ENCODE peak calls at places on chromosomes 6 and 20, in nine cellular contexts. E, G, Y, T, P, O, A, X and C are unnamed samples.

GRCh38 chr6:161866570-161866969 is 592.7 kb upstream of the AGPAT4 start:
- DNase-seq in P (no peak), E (no peak), Y (no peak), O (no peak), X (no peak), A (no peak), T (no peak), G (no peak), C (no peak)

GRCh38 chr6:133964052-133964451 is 11.0 kb downstream of the TBPL1 start:
- DNase-seq in G (no peak), P (peak), E (no peak), X (no peak), O (no peak), A (no peak), T (peak), Y (no peak), C (peak)

GRCh38 chr20:39879296-39879695 is 809.7 kb downstream of the MAFB start:
- DNase-seq in O (no peak), A (no peak), T (peak), X (no peak), P (no peak), E (no peak), Y (no peak), G (no peak), C (peak)

GRCh38 chr6:168007592-168008338 is 10.3 kb downstream of the KIF25 start:
- DNase-seq in A (peak), T (peak), E (no peak), X (no peak), P (peak), G (no peak), O (no peak), Y (no peak), C (peak)

GRCh38 chr6:137277971-137278602 is 58.9 kb upstream of the IFNGR1 start:
- DNase-seq in G (no peak), E (no peak), Y (no peak), T (peak), X (peak), A (peak), P (peak), O (no peak), C (peak)

GRCh38 chr6:1890071-1890470 is 280.4 kb downstream of the FOXC1 start:
- DNase-seq in X (no peak), G (no peak), T (peak), P (peak), Y (no peak), E (no peak), O (no peak), A (no peak), C (peak)

GRCh38 chr6:113586966-113587699 is 270.0 kb upstream of the MARCKS start:
- DNase-seq in X (peak), T (no peak), E (no peak), Y (no peak), A (no peak), P (no peak), G (no peak), O (no peak), C (no peak)

GRCh38 chr20:20568604-20569205 is 143.7 kb downstream of the RALGAPA2 start:
- DNase-seq in Y (no peak), E (no peak), P (peak), A (peak), T (peak), O (no peak), X (peak), G (peak), C (peak)

GRCh38 chr20:24863356-24863755 is 85.7 kb upstream of the CST7 start:
- DNase-seq in A (no peak), T (peak), Y (no peak), G (no peak), E (no peak), X (no peak), P (peak), O (no peak), C (no peak)

GRCh38 chr20:34377072-34377847 is 14.2 kb downstream of the ITCH start:
- DNase-seq in Y (no peak), A (no peak), P (no peak), O (no peak), E (no peak), G (no peak), T (no peak), X (no peak), C (no peak)

GRCh38 chr6:32244946-32245398 is 21.1 kb upstream of the NOTCH4 start:
- DNase-seq in Y (peak), G (peak), O (peak), E (peak), A (peak), P (peak), T (peak), X (peak), C (peak)

GRCh38 chr6:134063121-134063965 is 10.9 kb upstream of the SLC2A12 start:
- DNase-seq in A (peak), G (no peak), O (no peak), P (no peak), Y (no peak), T (no peak), X (peak), E (no peak), C (no peak)

GRCh38 chr20:53918010-53918311 is 152.4 kb downstream of the BCAS1 start:
- DNase-seq in G (no peak), X (no peak), O (no peak), Y (no peak), P (no peak), T (no peak), A (no peak), E (no peak), C (no peak)
- H3K4me3 ChIP-seq in G (no peak), X (no peak), O (no peak), Y (no peak), P (no peak), T (no peak), A (no peak), E (no peak), C (no peak)

DNA sequence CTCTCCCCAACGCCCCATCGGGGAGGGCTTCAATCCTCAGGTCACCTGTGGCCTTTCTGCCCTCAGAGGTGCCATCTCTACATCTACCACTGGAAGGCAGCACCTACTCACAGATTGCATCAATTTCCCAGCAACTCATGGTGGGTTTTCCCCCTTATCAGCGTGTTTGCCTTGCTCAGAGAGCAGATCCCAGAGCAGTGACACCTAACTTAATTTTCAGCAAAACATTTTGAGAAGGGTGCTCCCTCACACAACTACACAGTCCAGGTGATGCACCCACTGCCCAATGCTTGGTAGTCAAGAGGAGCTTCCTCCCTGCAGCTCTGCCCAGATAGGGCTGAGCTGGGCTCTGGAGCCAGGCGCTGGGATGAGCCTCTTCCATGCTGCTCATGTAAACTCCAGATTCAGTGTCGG is 48.2 kb downstream of the PLG start:
- DNase-seq in Y (no peak), G (no peak), O (no peak), P (no peak), E (no peak), A (peak), T (peak), X (peak), C (peak)
- TF ChIP-seq CTCF in Y (no peak), G (no peak), O (no peak), P (no peak), E (peak), A (peak), T (peak), X (peak), C (peak)

GRCh38 chr6:29886686-29887085 is 55.6 kb upstream of the HLA-A start:
- DNase-seq in A (no peak), T (no peak), P (no peak), E (no peak), Y (no peak), G (no peak), O (no peak), X (no peak), C (no peak)
- H3K4me3 ChIP-seq in A (peak), T (no peak), P (no peak), E (no peak), Y (peak), G (no peak), O (no peak), X (peak), C (no peak)

DNA sequence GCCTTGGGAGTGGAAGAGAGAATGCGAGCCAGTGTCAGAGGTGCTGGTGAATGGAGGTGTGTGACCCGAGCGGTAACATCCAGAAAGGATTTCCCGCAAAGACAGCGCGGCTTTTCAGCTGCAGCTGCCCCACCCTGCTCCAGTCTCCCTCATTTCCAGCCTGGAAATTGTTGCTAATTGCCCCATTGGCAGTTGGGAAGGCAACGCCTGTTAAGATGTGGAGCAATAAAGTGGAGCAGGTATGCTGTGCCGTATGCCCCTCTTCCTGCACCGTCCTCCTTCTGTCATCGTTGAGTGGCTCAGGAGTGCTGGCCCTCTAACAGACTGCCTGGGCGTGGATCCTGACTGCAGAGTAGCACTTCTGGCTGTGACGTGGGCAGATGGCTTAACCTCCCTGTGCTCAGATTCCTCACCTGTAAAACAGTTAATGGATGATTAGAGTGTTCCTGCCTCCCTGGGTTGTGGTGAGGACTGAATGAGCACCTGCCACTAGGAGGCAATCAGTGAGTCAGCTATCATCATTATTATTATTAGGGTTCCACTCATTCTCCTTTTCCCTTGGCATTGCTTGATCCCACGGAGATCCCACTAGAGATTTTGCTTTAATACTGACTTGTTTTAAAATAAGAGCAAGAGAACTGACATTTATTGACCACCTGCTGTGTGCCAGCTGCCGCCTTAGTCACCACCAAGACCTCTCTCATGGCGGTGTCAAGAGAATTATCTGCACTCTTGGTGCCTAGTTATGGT is 11.7 kb downstream of the ARFGEF2 start:
- DNase-seq in G (no peak), O (no peak), X (no peak), T (no peak), A (no peak), E (no peak), Y (no peak), P (no peak), C (no peak)
- TF ChIP-seq CTCF in G (no peak), O (no peak), X (peak), T (no peak), A (no peak), E (no peak), Y (peak), P (no peak), C (no peak)

GRCh38 chr20:49568491-49569151 is 684 bp upstream of the PTGIS start:
- DNase-seq in X (peak), A (no peak), T (no peak), E (no peak), G (no peak), O (no peak), P (no peak), Y (no peak), C (no peak)
- H3K4me3 ChIP-seq in X (peak), A (no peak), T (no peak), E (no peak), G (peak), O (no peak), P (no peak), Y (no peak), C (no peak)